ENCODE peak calls at places on chromosomes 5 and 9, in eight cellular contexts. O, Z, I, P, T, F, D and M are unnamed samples.

GRCh38 chr9:37917801-37918664 is 14.1 kb upstream of the SLC25A51 start:
- DNase-seq in O (no peak), Z (no peak), I (no peak), P (no peak), T (no peak), F (no peak), D (no peak), M (no peak)

GRCh38 chr9:81489048-81489447 is 200.3 kb downstream of the TLE1 start:
- DNase-seq in O (no peak), Z (no peak), I (no peak), P (no peak), T (no peak), F (no peak), D (no peak), M (no peak)

GRCh38 chr9:134053941-134054761 is 13.7 kb downstream of the BRD3 start:
- DNase-seq in O (no peak), Z (no peak), I (no peak), P (no peak), T (no peak), F (peak; percentile 76), D (no peak), M (no peak)

GRCh38 chr5:15203376-15203775 is 296.6 kb upstream of the FBXL7 start:
- DNase-seq in O (no peak), Z (peak; percentile 7), I (no peak), P (no peak), T (no peak), F (no peak), D (no peak), M (no peak)

GRCh38 chr9:125700791-125701190 is 6.2 kb downstream of the MAPKAP1 start:
- DNase-seq in O (no peak), Z (peak; percentile 57), I (no peak), P (no peak), T (no peak), F (no peak), D (no peak), M (no peak)

GRCh38 chr5:181163487-181164075 is 16.2 kb downstream of the OR2V2 start:
- DNase-seq in O (peak; percentile 43), Z (no peak), I (no peak), P (no peak), T (no peak), F (no peak), D (no peak), M (no peak)

GRCh38 chr5:159403906-159404641 is 73.8 kb upstream of the IL12B start:
- DNase-seq in O (no peak), Z (peak; percentile 40), I (no peak), P (no peak), T (no peak), F (no peak), D (no peak), M (no peak)

GRCh38 chr9:110255064-110255416 is 1.3 kb downstream of the TXN start:
- DNase-seq in O (no peak), Z (no peak), I (no peak), P (no peak), T (peak; percentile 26), F (peak; percentile 77), D (no peak), M (no peak)

GRCh38 chr5:3311443-3311842 is 284.2 kb upstream of the IRX1 start:
- DNase-seq in O (no peak), Z (no peak), I (no peak), P (no peak), T (no peak), F (no peak), D (no peak), M (no peak)

GRCh38 chr5:42487821-42488220 is 64.6 kb downstream of the GHR start:
- DNase-seq in O (no peak), Z (no peak), I (no peak), P (no peak), T (peak; percentile 54), F (no peak), D (no peak), M (no peak)

GRCh38 chr9:23464275-23464674 is 361.8 kb downstream of the ELAVL2 start:
- DNase-seq in O (no peak), Z (no peak), I (no peak), P (no peak), T (no peak), F (no peak), D (no peak), M (no peak)

GRCh38 chr5:111280282-111280901 is 56.2 kb downstream of the CAMK4 start:
- DNase-seq in O (no peak), Z (no peak), I (no peak), P (no peak), T (no peak), F (no peak), D (no peak), M (no peak)

GRCh38 chr9:96514108-96514824 is 64.3 kb downstream of the HABP4 start:
- DNase-seq in O (no peak), Z (peak; percentile 97), I (no peak), P (no peak), T (no peak), F (no peak), D (no peak), M (no peak)

GRCh38 chr9:14417230-14417629 is 103.3 kb upstream of the NFIB start:
- DNase-seq in O (no peak), Z (peak; percentile 92), I (no peak), P (no peak), T (no peak), F (no peak), D (no peak), M (no peak)

GRCh38 chr5:75054110-75054930 is 2.0 kb upstream of the GCNT4 start:
- DNase-seq in O (no peak), Z (peak; percentile 38), I (no peak), P (no peak), T (peak; percentile 61), F (peak; percentile 74), D (no peak), M (no peak)

GRCh38 chr9:133166392-133166791 is 2.7 kb upstream of the GBGT1 start:
- DNase-seq in O (peak; percentile 34), Z (no peak), I (no peak), P (no peak), T (no peak), F (no peak), D (no peak), M (no peak)

GRCh38 chr5:67287795-67288194 is 91.2 kb upstream of the CD180 start:
- DNase-seq in O (no peak), Z (peak; percentile 57), I (no peak), P (no peak), T (no peak), F (no peak), D (no peak), M (no peak)

GRCh38 chr9:6910032-6910431 is 152.3 kb downstream of the KDM4C start:
- DNase-seq in O (no peak), Z (peak; percentile 36), I (no peak), P (no peak), T (no peak), F (no peak), D (no peak), M (no peak)

DNA sequence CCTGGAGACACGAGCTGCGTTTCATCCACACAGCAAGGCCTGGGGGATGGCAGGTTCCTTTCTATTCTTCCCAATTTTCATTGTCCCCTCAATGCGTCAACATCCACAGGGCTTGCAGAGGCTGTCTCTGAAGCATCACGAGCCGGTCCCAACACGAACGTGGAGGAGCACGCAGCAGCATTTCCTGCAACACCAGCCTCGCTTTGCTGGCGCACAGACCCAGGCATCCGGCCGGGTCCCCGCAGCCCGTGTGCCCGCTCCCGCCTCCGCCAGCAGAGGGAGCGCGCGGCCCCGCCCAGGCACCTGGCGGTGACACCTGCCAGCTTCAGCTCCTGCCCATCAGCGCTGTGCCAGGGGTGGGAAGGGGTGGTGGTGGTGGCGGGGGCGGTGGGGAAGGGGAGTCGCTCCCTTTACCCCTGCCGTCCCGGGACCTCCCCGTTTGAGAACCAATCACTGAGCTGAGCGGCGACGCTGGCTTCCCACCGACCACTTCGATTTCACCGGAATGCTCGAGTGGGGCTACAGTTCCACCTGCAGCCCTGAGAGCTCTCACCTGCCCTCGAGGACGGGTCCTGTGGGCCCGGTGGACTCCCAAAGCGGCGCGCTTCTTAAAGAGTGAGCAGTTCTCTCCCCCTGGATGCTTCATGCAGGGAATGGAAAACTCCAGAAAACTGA is 464.5 kb downstream of the ICE1 start:
- DNase-seq in O (peak; percentile 69), Z (no peak), I (no peak), P (peak; percentile 39), T (peak; percentile 36), F (no peak), D (peak; percentile 19), M (peak; percentile 82)
- TF ChIP-seq CTCF in O (peak; percentile 60), Z (no peak), I (peak; percentile 74), P (no peak), T (peak; percentile 2), F (peak; percentile 59), D (peak; percentile 74), M (peak; percentile 24)

DNA sequence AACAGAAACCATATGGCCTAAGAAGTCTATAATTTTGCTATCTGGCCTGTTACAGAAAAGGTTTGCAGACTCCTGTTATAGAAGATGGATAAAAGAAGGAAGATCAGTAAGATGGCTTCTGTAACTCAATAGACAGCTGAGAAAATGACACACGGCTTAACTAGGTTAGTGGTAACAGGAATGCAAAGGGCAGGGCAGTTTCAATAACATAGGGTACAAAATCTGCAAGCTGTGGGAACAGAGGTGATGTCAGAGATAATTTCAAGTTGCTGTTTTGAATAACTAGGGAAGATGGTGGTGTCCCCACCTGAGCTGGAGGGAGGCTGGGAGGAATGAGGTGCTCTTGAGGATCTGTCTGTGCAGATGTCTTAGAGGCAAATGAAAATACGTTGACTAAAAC is 106.5 kb downstream of the GLIS3 start:
- DNase-seq in O (no peak), Z (no peak), I (no peak), P (no peak), T (no peak), F (no peak), D (no peak), M (no peak)
- TF ChIP-seq CTCF in O (no peak), Z (no peak), I (no peak), P (no peak), T (no peak), F (no peak), D (no peak), M (no peak)

DNA sequence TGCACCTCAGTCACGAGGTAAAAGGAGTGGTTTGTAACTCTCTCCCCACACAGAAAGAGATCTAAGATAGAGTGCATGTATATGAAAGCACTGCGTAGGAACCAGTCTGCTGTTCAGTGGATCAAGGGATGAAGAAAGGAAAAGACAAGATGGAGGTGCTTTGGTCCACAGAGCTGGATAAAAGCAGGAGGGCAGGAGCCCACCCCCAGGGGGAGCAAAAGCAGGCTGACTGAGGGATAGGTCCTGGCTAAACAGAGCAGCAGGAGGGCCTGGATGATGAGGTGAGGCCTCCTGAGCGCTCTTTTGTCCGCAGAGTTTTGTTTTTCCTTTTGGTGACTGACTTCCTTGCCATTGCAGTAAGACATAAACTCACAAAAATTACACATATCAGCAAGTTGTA is 293.5 kb upstream of the C9orf72 start:
- DNase-seq in O (no peak), Z (no peak), I (no peak), P (no peak), T (no peak), F (no peak), D (no peak), M (no peak)
- TF ChIP-seq CTCF in O (no peak), Z (no peak), I (no peak), P (no peak), T (no peak), F (no peak), D (no peak), M (no peak)

DNA sequence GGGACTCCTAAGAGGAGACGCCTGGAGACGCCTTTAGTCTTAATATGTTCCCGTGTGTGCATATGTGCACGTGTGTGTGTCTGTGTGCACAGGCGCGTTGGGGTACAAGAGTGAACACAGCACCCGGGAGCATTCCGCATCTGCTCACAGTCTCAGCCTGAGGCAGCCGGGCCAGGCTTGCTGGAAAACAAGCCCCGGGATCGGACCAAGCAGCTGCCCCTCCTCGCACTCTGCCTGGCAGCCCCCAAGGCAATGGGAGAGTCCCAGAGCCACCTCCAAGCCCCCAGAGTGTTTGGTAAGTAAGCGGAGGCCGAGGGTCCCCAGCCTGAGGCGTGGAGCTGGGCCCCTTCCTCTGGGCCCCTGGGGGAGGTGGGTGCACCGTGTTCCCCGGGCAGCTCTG is 27.3 kb upstream of the UBAC1 start:
- DNase-seq in O (no peak), Z (no peak), I (no peak), P (no peak), T (no peak), F (no peak), D (no peak), M (no peak)
- TF ChIP-seq CTCF in O (no peak), Z (no peak), I (no peak), P (no peak), T (no peak), F (no peak), D (no peak), M (no peak)